ENCODE peak calls at places on chromosomes 12 and 14, in nine cellular contexts. R is HS-27A; P is activated naive CD4-positive, alpha-beta T cell; G is DMS153; H is ACHN; Z is DMS53; O is ovary; M is GM10248; L is thoracic aorta. J is an unnamed sample.

GRCh38 chr12:112130461-112130998 is 5.2 kb downstream of the TRAFD1 start:
- DNase-seq in O (no peak), H (peak; percentile 68), P (no peak), Z (no peak), L (no peak), R (no peak), G (no peak), M (peak; percentile 54), J (no peak)

GRCh38 chr12:100987552-100988277 is 193.1 kb downstream of the ANO4 start:
- DNase-seq in P (no peak), M (peak; percentile 62), O (peak; percentile 41), Z (peak; percentile 77), H (peak; percentile 81), G (no peak), L (no peak), R (no peak), J (no peak)

GRCh38 chr14:77260631-77261030 is 10.4 kb downstream of the NGB start:
- DNase-seq in Z (no peak), R (no peak), H (no peak), L (no peak), G (no peak), O (no peak), M (no peak), P (no peak), J (no peak)

GRCh38 chr14:93903342-93904184 is 23.6 kb upstream of the FAM181A start:
- DNase-seq in R (no peak), Z (no peak), M (no peak), H (peak; percentile 7), G (no peak), P (no peak), O (no peak), L (no peak), J (no peak)

GRCh38 chr12:49108958-49109404 is 1.7 kb downstream of the LMBR1L start:
- DNase-seq in Z (no peak), O (peak; percentile 84), L (no peak), G (no peak), R (no peak), H (no peak), M (no peak), P (no peak), J (no peak)

GRCh38 chr14:99764222-99764706 is 28.9 kb upstream of the EML1 start:
- DNase-seq in O (no peak), H (no peak), L (no peak), P (no peak), Z (no peak), G (no peak), R (no peak), M (no peak), J (no peak)

GRCh38 chr12:52210925-52211650 is 19.3 kb upstream of the KRT80 start:
- DNase-seq in O (peak; percentile 17), M (no peak), Z (no peak), L (no peak), P (no peak), R (no peak), H (no peak), G (no peak), J (no peak)

GRCh38 chr12:130615906-130616305 is 100.2 kb downstream of the RIMBP2 start:
- DNase-seq in G (no peak), Z (no peak), R (no peak), M (no peak), P (no peak), H (no peak), L (no peak), O (no peak), J (no peak)

J was measured in NCI-H2107.